ENCODE peak calls at places on chromosome 18, in five cellular contexts. B is stimulated activated CD4-positive, alpha-beta T cell treated with anti-CD3 and anti-CD28 coated beads, Interleukin-4, amount 100 ng/mL, for 1 hour; Q is EL; Z is LoVo; G is ELR. V is an unnamed sample.

GRCh38 chr18:26510337-26510736 is 38.0 kb downstream of the KCTD1 start:
- DNase-seq in B (no peak), Q (no peak), Z (no peak), G (no peak), V (no peak)

GRCh38 chr18:28045176-28045810 is 131.6 kb downstream of the CDH2 start:
- DNase-seq in B (no peak), Q (peak; percentile 43), Z (no peak), G (peak; percentile 59), V (peak; percentile 38)

GRCh38 chr18:10378688-10379465 is 75.6 kb upstream of the APCDD1 start:
- DNase-seq in B (no peak), Q (peak; percentile 86), Z (no peak), G (peak; percentile 40), V (no peak)

GRCh38 chr18:30992231-30992630 is 50.3 kb downstream of the DSC3 start:
- DNase-seq in B (no peak), Q (no peak), Z (no peak), G (peak; percentile 37), V (no peak)

GRCh38 chr18:46220116-46220515 is 115.9 kb downstream of the HAUS1 start:
- DNase-seq in B (no peak), Q (peak; percentile 77), Z (no peak), G (peak; percentile 81), V (no peak)

GRCh38 chr18:46469186-46469915 is 187.7 kb downstream of the LOXHD1 start:
- DNase-seq in B (no peak), Q (no peak), Z (no peak), G (no peak), V (no peak)

GRCh38 chr18:36504928-36505327 is 207.4 kb downstream of the FHOD3 start:
- DNase-seq in B (no peak), Q (no peak), Z (no peak), G (no peak), V (no peak)

GRCh38 chr18:8107426-8107825 is 501.8 kb upstream of the RAB12 start:
- DNase-seq in B (no peak), Q (no peak), Z (no peak), G (no peak), V (no peak)

GRCh38 chr18:63604791-63605567 is 17.8 kb downstream of the SERPINB13 start:
- DNase-seq in B (no peak), Q (peak; percentile 61), Z (no peak), G (peak; percentile 77), V (no peak)

GRCh38 chr18:59881728-59882685 is 17.8 kb upstream of the PMAIP1 start:
- DNase-seq in B (no peak), Q (peak; percentile 57), Z (peak; percentile 73), G (peak; percentile 72), V (no peak)

GRCh38 chr18:69588301-69588700 is 187.6 kb downstream of the DOK6 start:
- DNase-seq in B (no peak), Q (no peak), Z (no peak), G (peak; percentile 6), V (no peak)

GRCh38 chr18:13611616-13612110 is 114.7 kb downstream of the FAM210A start:
- DNase-seq in B (no peak), Q (peak; percentile 30), Z (no peak), G (peak; percentile 9), V (peak; percentile 83)

GRCh38 chr18:5167827-5168226 is 29.2 kb downstream of the AKAIN1 start:
- DNase-seq in B (no peak), Q (no peak), Z (no peak), G (no peak), V (no peak)

GRCh38 chr18:23200751-23201150 is 65.5 kb downstream of the CABLES1 start:
- DNase-seq in B (no peak), Q (no peak), Z (no peak), G (no peak), V (peak; percentile 79)

GRCh38 chr18:48126240-48126639 is 195.8 kb upstream of the SMAD2 start:
- DNase-seq in B (no peak), Q (no peak), Z (no peak), G (no peak), V (no peak)

V was measured in retina.